ENCODE peak calls at places on chromosomes 16 and 17, in five cellular contexts. L is K562, B is GM12878, X is H1, V is HepG2. Q is an unnamed sample.

GRCh38 chr17:19018600-19018950 is 14.0 kb upstream of the FAM83G start:
- DNase-seq in X (no peak), V (no peak), L (no peak), B (no peak), Q (no peak)

GRCh38 chr17:44844390-44844830 is 3.3 kb upstream of the HIGD1B start:
- DNase-seq in B (no peak), L (no peak), V (peak), X (no peak), Q (no peak)

GRCh38 chr16:81745704-81746558 is 33.2 kb upstream of the PLCG2 start:
- DNase-seq in L (peak), V (peak), B (no peak), X (no peak), Q (peak)

GRCh38 chr16:86823895-86824671 is 245.7 kb downstream of the FOXL1 start:
- DNase-seq in X (no peak), L (no peak), B (no peak), V (no peak), Q (no peak)

GRCh38 chr17:78872486-78872885 is 30.5 kb downstream of the CEP295NL start:
- DNase-seq in X (no peak), V (no peak), B (no peak), L (no peak), Q (no peak)

GRCh38 chr16:46973457-46974324 is at the start of gene DNAJA2:
- DNase-seq in L (peak), X (peak), B (peak), V (peak), Q (peak)

GRCh38 chr16:9297437-9298113 is 206.1 kb downstream of the HAPSTR1 start:
- DNase-seq in X (peak), V (peak), L (peak), B (no peak), Q (peak)

GRCh38 chr16:50547340-50547865 is 793 bp upstream of the NKD1 start:
- DNase-seq in L (no peak), X (no peak), B (peak), V (peak), Q (peak)

GRCh38 chr16:76791151-76791550 is 399.8 kb upstream of the MON1B start:
- DNase-seq in X (no peak), V (no peak), B (no peak), L (no peak), Q (no peak)

GRCh38 chr17:33049781-33050414 is 58.3 kb downstream of the SPACA3 start:
- DNase-seq in L (peak), B (no peak), X (peak), V (peak), Q (peak)

GRCh38 chr16:77732241-77732946 is 10.1 kb downstream of the NUDT7 start:
- DNase-seq in L (no peak), V (peak), X (no peak), B (no peak), Q (no peak)

GRCh38 chr17:78478757-78479297 is 98.4 kb downstream of the DNAH17 start:
- DNase-seq in V (no peak), B (no peak), X (no peak), L (no peak), Q (no peak)

GRCh38 chr17:58330997-58331814 is 2.6 kb upstream of the TSPOAP1 start:
- DNase-seq in X (no peak), B (no peak), L (peak), V (no peak), Q (no peak)

GRCh38 chr17:80731255-80731840 is 186.7 kb downstream of the RPTOR start:
- DNase-seq in B (no peak), L (no peak), X (no peak), V (no peak), Q (no peak)

GRCh38 chr17:74820037-74820436 is 39.6 kb downstream of the GRIN2C start:
- DNase-seq in B (no peak), X (no peak), L (no peak), V (no peak), Q (no peak)

GRCh38 chr16:50615891-50616290 is 65.2 kb downstream of the SNX20 start:
- DNase-seq in B (no peak), L (no peak), V (no peak), X (no peak), Q (no peak)

GRCh38 chr16:46974352-46974751 is 878 bp upstream of the DNAJA2 start:
- DNase-seq in V (peak), X (no peak), L (peak), B (peak), Q (no peak)

GRCh38 chr17:28663723-28664122 is 1.7 kb downstream of the SUPT6H start:
- DNase-seq in V (no peak), L (no peak), X (no peak), B (no peak), Q (no peak)

GRCh38 chr17:38577244-38577643 is 28.5 kb downstream of the SRCIN1 start:
- DNase-seq in X (no peak), L (no peak), V (no peak), B (no peak), Q (no peak)

GRCh38 chr17:38578229-38578628 is 27.5 kb downstream of the SRCIN1 start:
- DNase-seq in L (no peak), X (no peak), V (no peak), B (no peak), Q (no peak)

GRCh38 chr17:38574712-38575111 is 31.0 kb downstream of the SRCIN1 start:
- DNase-seq in B (no peak), X (no peak), V (no peak), L (no peak), Q (no peak)

GRCh38 chr17:38577645-38578173 is 28.0 kb downstream of the SRCIN1 start:
- DNase-seq in X (no peak), B (no peak), V (no peak), L (no peak), Q (no peak)

DNA sequence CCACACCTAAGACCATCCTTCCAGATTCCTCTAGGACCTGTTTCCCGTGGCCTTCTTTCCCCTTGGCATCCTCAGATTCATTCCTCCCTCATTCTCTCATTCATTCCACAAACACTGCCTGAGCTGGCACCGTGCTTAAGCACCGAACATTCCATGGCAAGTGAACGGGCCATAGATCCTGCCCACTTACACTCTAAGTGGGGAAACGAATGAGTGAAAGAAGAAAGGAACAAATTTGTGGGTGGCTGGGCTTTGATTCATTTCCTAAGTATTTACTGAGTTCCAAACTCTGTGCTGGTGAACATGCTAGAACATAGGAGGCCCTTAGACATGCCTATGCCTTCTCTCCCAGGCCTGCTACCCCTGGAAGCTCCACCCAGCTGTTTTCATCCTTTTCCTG is 30.0 kb downstream of the SRCIN1 start:
- DNase-seq in V (no peak), L (no peak), X (no peak), B (no peak), Q (no peak)
- TF ChIP-seq ATF3 in V (no peak), L (no peak), X (no peak), B (no peak), Q (no peak)

GRCh38 chr17:69142473-69142802 is 743 bp upstream of the ABCA6 start:
- DNase-seq in L (no peak), X (no peak), V (peak), B (no peak), Q (no peak)
- TF ChIP-seq RAD21 in L (no peak), X (no peak), V (no peak), B (no peak), Q (no peak)

GRCh38 chr16:84663433-84664101 is 15.3 kb downstream of the KLHL36 start:
- DNase-seq in L (no peak), B (peak), V (no peak), X (no peak), Q (no peak)
- TF ChIP-seq ATF3 in L (no peak), B (no peak), V (no peak), X (no peak), Q (no peak)

GRCh38 chr16:54191163-54191562 is 95.4 kb downstream of the IRX3 start:
- DNase-seq in X (no peak), V (no peak), B (no peak), L (no peak), Q (no peak)

GRCh38 chr16:54194008-54194731 is 92.4 kb downstream of the IRX3 start:
- DNase-seq in B (no peak), X (no peak), L (no peak), V (no peak), Q (no peak)

GRCh38 chr16:54191592-54191991 is 95.0 kb downstream of the IRX3 start:
- DNase-seq in L (no peak), B (no peak), V (no peak), X (no peak), Q (no peak)

GRCh38 chr16:54193013-54193655 is 93.5 kb downstream of the IRX3 start:
- DNase-seq in X (no peak), L (no peak), V (no peak), B (no peak), Q (no peak)

GRCh38 chr16:54193656-54194007 is 93.0 kb downstream of the IRX3 start:
- DNase-seq in X (peak), V (peak), L (peak), B (peak), Q (peak)
- TF ChIP-seq RAD21 in X (peak), V (peak), L (peak), B (peak), Q (peak)

DNA sequence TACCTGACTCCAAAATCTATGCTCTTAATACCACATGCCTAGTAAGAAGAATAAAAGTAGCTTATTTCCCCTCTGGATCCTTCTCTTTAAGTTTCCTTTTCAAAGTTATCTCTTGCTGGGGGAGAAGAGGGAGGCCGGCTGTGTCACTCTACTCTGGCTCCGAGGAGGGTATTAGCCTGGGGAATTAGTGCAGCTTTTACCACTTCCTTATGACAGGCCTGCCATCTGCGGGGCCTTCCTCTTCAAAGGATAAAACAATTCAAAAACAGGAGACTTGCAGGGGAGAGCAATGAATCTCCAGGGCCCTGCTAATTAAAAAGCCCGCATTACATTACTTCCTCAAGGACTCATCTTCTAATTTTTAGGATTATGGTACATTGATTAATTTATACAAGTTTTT is 190.9 kb upstream of the CDH5 start:
- DNase-seq in B (no peak), L (no peak), V (no peak), X (no peak), Q (no peak)
- TF ChIP-seq ATF3 in B (no peak), L (no peak), V (no peak), X (no peak), Q (no peak)

DNA sequence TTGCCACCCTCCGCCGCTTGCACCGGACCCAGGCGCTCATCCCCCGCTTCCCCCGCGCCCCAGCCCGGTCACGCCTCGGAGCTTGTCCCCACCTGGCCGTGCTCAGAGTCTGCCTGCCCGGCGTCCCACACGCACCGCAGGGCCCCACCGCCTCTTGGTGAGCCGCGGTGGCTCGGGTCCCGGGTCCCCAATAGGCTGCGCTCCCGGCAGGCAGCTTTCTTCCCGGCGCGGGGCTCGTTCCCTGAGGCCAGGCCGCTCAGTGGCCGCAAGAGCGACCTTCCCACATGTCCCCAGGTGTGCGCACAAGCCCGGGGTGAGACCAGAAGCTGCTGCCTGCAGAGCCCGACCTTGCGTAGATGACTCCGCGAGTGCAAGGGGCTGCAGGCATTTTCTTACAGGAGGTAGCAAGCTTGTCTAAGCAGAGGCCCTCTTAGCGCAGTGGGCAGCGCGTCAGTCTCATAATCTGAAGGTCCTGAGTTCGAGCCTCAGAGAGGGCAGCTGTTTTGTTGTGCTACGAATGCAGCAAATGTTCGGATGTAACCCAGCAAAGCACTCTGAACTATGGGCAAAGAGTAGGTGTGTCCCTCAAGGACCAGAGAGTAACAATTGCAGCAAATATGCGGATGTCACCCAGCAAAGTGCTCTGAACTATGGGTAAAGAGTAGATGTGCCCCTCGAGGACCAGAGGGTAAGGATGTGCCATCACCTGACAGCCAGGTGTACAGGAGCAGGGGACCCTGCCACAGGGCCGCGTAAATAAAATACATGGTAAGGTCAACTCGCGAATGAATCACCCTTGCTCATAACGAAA is 15.6 kb downstream of the TLE7 start:
- DNase-seq in V (peak), X (peak), B (peak), L (peak), Q (peak)
- TF ChIP-seq RAD21 in V (no peak), X (no peak), B (no peak), L (no peak), Q (no peak)

Q was measured in HCT116.